ENCODE peak calls at places on chromosome 21, in five cellular contexts. M, Q, R, W and T are unnamed samples.

GRCh38 chr21:31983120-31983519 is 110.3 kb downstream of the HUNK start:
- DNase-seq in M (peak; percentile 0), Q (no peak), R (no peak), W (no peak), T (no peak)

GRCh38 chr21:46100426-46100825 is 2.5 kb downstream of the COL6A2 start:
- DNase-seq in M (no peak), Q (no peak), R (no peak), W (no peak), T (no peak)

GRCh38 chr21:45326169-45326833 is 38.6 kb upstream of the POFUT2 start:
- DNase-seq in M (no peak), Q (no peak), R (no peak), W (peak; percentile 16), T (no peak)

GRCh38 chr21:38440746-38441145 is 57.5 kb downstream of the ERG start:
- DNase-seq in M (peak; percentile 2), Q (no peak), R (no peak), W (no peak), T (no peak)

GRCh38 chr21:28283652-28284490 is 708.8 kb downstream of the LTN1 start:
- DNase-seq in M (no peak), Q (no peak), R (no peak), W (no peak), T (no peak)

GRCh38 chr21:39556176-39556575 is 56.6 kb upstream of the B3GALT5 start:
- DNase-seq in M (no peak), Q (no peak), R (no peak), W (no peak), T (no peak)

GRCh38 chr21:34553199-34553952 is 41.4 kb upstream of the KCNE1 start:
- DNase-seq in M (no peak), Q (no peak), R (no peak), W (no peak), T (no peak)

GRCh38 chr21:34018910-34019309 is 54.5 kb upstream of the MRPS6 start:
- DNase-seq in M (no peak), Q (no peak), R (no peak), W (no peak), T (no peak)

GRCh38 chr21:29308456-29308783 is 9.7 kb downstream of the BACH1 start:
- DNase-seq in M (no peak), Q (no peak), R (no peak), W (no peak), T (no peak)

GRCh38 chr21:21247441-21247840 is 249.2 kb downstream of the NCAM2 start:
- DNase-seq in M (no peak), Q (no peak), R (no peak), W (no peak), T (no peak)

GRCh38 chr21:17673261-17674020 is 60.7 kb upstream of the BTG3 start:
- DNase-seq in M (no peak), Q (peak; percentile 16), R (no peak), W (no peak), T (no peak)

GRCh38 chr21:35238119-35238518 is 189.0 kb upstream of the RUNX1 start:
- DNase-seq in M (no peak), Q (no peak), R (no peak), W (no peak), T (no peak)

GRCh38 chr21:41605934-41606285 is 98.0 kb upstream of the TMPRSS2 start:
- DNase-seq in M (no peak), Q (no peak), R (no peak), W (no peak), T (no peak)

GRCh38 chr21:44418108-44418875 is 37.0 kb upstream of the LRRC3 start:
- DNase-seq in M (no peak), Q (no peak), R (no peak), W (peak; percentile 2), T (peak; percentile 6)

GRCh38 chr21:33036430-33037162 is 10.9 kb downstream of the OLIG2 start:
- DNase-seq in M (no peak), Q (no peak), R (no peak), W (peak; percentile 41), T (no peak)

GRCh38 chr21:14388282-14388681 is 5.3 kb upstream of the HSPA13 start:
- DNase-seq in M (no peak), Q (no peak), R (no peak), W (no peak), T (no peak)

GRCh38 chr21:44711327-44712202 is at the start of gene TSPEAR:
- DNase-seq in M (no peak), Q (no peak), R (no peak), W (no peak), T (peak; percentile 5)

GRCh38 chr21:22125581-22125980 is 1127.4 kb downstream of the NCAM2 start:
- DNase-seq in M (no peak), Q (no peak), R (no peak), W (no peak), T (no peak)

GRCh38 chr21:45018131-45019075 is 56.0 kb upstream of the ADARB1 start:
- DNase-seq in M (no peak), Q (no peak), R (no peak), W (peak; percentile 37), T (no peak)

GRCh38 chr21:25464275-25464674 is 143.0 kb downstream of the MRPL39 start:
- DNase-seq in M (no peak), Q (no peak), R (no peak), W (no peak), T (no peak)

GRCh38 chr21:45469273-45470086 is 64.5 kb downstream of the COL18A1 start:
- DNase-seq in M (no peak), Q (no peak), R (no peak), W (peak; percentile 18), T (no peak)

GRCh38 chr21:45543371-45543709 is 1.1 kb upstream of the SLC19A1 start:
- DNase-seq in M (no peak), Q (no peak), R (no peak), W (peak; percentile 15), T (no peak)

GRCh38 chr21:31351438-31351837 is 7.4 kb upstream of the TIAM1 start:
- DNase-seq in M (no peak), Q (no peak), R (no peak), W (no peak), T (no peak)